ENCODE peak calls at places on chromosomes 16 and 17, in five cellular contexts. V is heart right ventricle, C is HFF-Myc, A is AG04450, E is fibroblast of pulmonary artery. Q is an unnamed sample.

GRCh38 chr17:80307994-80308671 is 47.5 kb downstream of the RNF213 start:
- DNase-seq in E (no peak), C (no peak), V (no peak), A (no peak), Q (no peak)

GRCh38 chr16:79316004-79316458 is 284.5 kb downstream of the MAF start:
- DNase-seq in A (no peak), V (no peak), E (no peak), C (no peak), Q (no peak)

GRCh38 chr17:12637015-12637414 is 28.7 kb upstream of the MYOCD start:
- DNase-seq in E (peak; percentile 89), A (peak; percentile 92), V (no peak), C (peak; percentile 75), Q (peak; percentile 10)

GRCh38 chr17:72447251-72447640 is 326.4 kb downstream of the SOX9 start:
- DNase-seq in E (no peak), A (no peak), V (no peak), C (no peak), Q (no peak)

GRCh38 chr16:25192096-25192495 is 24.7 kb upstream of the AQP8 start:
- DNase-seq in E (no peak), C (peak; percentile 86), A (no peak), V (no peak), Q (no peak)

GRCh38 chr16:68348645-68349445 is 38.0 kb downstream of the PRMT7 start:
- DNase-seq in A (no peak), C (no peak), E (no peak), V (no peak), Q (no peak)

GRCh38 chr16:25135239-25135878 is 23.8 kb downstream of the LCMT1 start:
- DNase-seq in C (peak; percentile 32), E (peak; percentile 40), A (peak; percentile 63), V (no peak), Q (no peak)

GRCh38 chr17:27343294-27343693 is 49.4 kb downstream of the WSB1 start:
- DNase-seq in V (no peak), C (no peak), A (no peak), E (no peak), Q (no peak)

GRCh38 chr17:82613283-82614094 is 34.8 kb downstream of the WDR45B start:
- DNase-seq in E (no peak), V (peak; percentile 47), A (no peak), C (no peak), Q (no peak)

GRCh38 chr17:35448214-35448898 is at the start of gene SLFN13:
- DNase-seq in V (peak; percentile 81), A (no peak), C (peak; percentile 40), E (peak; percentile 64), Q (no peak)

GRCh38 chr16:79169239-79169638 is 431.3 kb downstream of the MAF start:
- DNase-seq in V (no peak), A (no peak), E (no peak), C (no peak), Q (no peak)

GRCh38 chr16:70467608-70468007 is 13.2 kb downstream of the FCSK start:
- DNase-seq in V (no peak), C (no peak), E (no peak), A (no peak), Q (no peak)

GRCh38 chr17:19646788-19647696 is 1.5 kb upstream of the ALDH3A2 start:
- DNase-seq in C (no peak), A (no peak), E (peak; percentile 24), V (no peak), Q (no peak)

GRCh38 chr17:72657467-72658317 is 434.8 kb downstream of the SLC39A11 start:
- DNase-seq in V (no peak), C (no peak), E (no peak), A (no peak), Q (no peak)

GRCh38 chr17:30701498-30701989 is 122.9 kb downstream of the CRLF3 start:
- DNase-seq in A (no peak), V (no peak), E (no peak), C (no peak), Q (no peak)

GRCh38 chr16:28537076-28537475 is 1.7 kb downstream of the NUPR1 start:
- DNase-seq in V (no peak), A (no peak), C (no peak), E (no peak), Q (no peak)

GRCh38 chr16:86378831-86379504 is 131.4 kb upstream of the FOXF1 start:
- DNase-seq in C (no peak), A (no peak), E (no peak), V (no peak), Q (no peak)

GRCh38 chr17:4340914-4341615 is 25.4 kb downstream of the UBE2G1 start:
- DNase-seq in E (no peak), C (no peak), A (no peak), V (no peak), Q (no peak)

GRCh38 chr16:19748389-19749110 is 30.5 kb downstream of the IQCK start:
- DNase-seq in V (no peak), C (no peak), A (no peak), E (peak; percentile 33), Q (no peak)

DNA sequence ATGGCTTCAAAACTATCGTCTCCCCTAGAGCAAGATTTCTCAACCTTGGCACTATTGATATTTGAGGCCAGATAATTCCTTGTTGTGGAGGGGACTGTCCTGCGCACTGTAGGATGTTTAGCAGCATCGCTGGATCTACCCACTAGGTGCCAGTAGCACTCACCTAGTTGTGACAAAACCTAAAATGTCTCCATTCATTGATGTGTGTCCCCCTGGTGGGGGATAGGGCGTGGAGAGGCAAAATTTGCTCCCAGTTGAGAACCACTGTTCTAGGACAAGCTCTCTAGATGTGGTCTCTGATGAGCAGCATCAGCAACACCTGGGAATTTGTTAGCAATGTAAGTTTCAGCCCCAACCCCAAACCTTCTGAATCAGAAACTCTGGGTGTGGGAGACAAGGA is 259.0 kb downstream of the XYLT1 start:
- DNase-seq in C (no peak), A (no peak), E (no peak), V (no peak), Q (no peak)
- TF ChIP-seq CTCF in C (peak; percentile 50), A (peak; percentile 32), E (no peak), V (peak; percentile 19), Q (no peak)

DNA sequence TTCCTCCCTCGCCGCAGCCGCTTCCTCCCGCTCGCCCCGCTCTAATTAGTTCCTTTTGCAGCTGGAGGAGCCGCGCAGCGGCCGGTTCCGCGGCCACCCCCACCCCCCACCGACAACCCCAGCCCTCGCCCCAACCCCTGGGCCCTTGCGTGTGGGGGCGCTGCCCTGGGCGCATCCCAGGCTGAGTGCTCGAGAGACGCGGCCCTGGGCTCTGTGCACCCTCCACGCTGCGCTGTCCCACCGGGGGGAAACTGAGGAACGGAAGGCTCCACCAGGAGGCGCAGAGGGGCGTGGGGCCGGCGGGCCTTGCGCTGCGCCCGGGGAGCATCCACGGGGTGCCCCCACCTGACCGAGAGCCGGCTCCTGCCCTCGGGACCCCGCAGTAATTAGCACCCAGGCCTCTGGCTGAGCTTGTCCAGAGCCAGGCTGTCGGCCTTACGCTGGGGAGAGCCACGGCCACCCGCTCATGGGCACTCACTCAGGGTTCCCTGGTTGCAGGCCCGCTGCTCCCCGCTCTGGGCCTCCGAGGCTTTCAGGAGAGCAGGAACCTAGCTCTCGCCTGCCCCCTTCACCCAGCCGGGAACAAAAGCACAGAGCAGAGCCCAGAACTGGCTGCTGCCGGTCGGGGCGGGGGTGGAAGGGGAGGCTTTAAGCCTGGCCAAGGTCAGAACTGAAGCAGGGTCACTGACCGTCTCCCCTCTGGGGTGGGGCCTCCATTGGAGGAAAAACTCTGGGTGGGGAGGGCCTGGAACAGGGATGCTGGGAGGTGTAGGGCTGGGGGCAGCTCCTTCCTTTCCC is 12.1 kb downstream of the GLIS2 start:
- DNase-seq in A (no peak), V (peak; percentile 82), E (peak; percentile 82), C (no peak), Q (no peak)
- H3K4me3 ChIP-seq in A (peak overlapping the region; percentile 44), V (peak overlapping the region; percentile 60), E (peak overlapping the region; percentile 45), C (peak overlapping the region; percentile 36), Q (peak overlapping the region; percentile 58)

DNA sequence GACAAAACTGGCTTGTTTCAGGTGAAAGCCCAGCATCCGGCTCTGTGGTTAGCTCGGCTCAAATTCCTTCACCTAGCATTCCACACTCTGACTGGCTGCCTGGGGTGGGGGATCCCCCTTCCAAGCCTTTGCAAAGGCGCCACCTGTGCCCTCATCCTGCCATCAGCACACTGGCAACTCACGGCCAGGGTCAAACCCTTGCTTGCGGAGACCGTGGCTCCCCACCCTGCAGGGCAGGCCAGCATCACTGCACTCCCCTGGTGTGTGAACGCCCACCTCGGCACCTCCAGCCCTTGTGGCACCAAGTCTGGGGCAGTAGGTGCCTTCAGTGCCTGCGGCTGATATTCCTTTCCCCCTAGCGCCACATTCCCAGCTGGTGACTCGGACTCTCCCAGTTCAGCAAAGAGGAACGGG is 1.3 kb downstream of the FLII start:
- DNase-seq in A (no peak), V (no peak), C (no peak), E (no peak), Q (no peak)
- TF ChIP-seq CTCF in A (no peak), V (no peak), C (no peak), E (no peak), Q (no peak)

GRCh38 chr16:1324286-1324826 is 9.1 kb upstream of the BAIAP3 start:
- DNase-seq in V (no peak), A (no peak), C (no peak), E (no peak), Q (no peak)

GRCh38 chr16:1325673-1326371 is 7.6 kb upstream of the BAIAP3 start:
- DNase-seq in A (no peak), V (no peak), E (no peak), C (no peak), Q (no peak)

GRCh38 chr16:1323296-1324239 is 9.9 kb upstream of the BAIAP3 start:
- DNase-seq in A (no peak), E (no peak), C (no peak), V (no peak), Q (no peak)

GRCh38 chr16:1326380-1326779 is 7.1 kb upstream of the BAIAP3 start:
- DNase-seq in C (no peak), V (no peak), A (no peak), E (no peak), Q (no peak)

DNA sequence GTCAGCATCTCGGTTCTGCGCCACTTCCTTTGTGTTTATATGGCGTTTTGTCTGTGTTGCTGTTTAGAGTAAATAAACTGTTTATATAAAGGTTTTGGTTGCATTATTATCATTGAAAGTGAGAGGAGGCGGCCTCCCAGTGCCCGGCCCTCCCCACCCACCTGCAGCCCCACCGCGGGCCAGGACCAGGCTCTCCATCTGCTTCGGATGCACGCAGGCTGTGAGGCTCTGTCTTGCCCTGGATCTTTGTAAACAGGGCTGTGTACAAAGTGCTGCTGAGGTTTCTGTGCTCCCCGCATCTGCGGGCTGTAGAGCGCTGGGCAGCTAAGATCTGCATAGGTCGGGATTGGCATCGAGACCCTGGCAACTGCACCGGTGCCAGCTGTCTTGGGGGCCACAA is 8.2 kb upstream of the BAIAP3 start:
- DNase-seq in E (no peak), V (no peak), C (no peak), A (no peak), Q (no peak)
- H3K4me3 ChIP-seq in E (no peak overlapping the region), V (no peak overlapping the region), C (no peak overlapping the region), A (no peak overlapping the region), Q (no peak overlapping the region)

DNA sequence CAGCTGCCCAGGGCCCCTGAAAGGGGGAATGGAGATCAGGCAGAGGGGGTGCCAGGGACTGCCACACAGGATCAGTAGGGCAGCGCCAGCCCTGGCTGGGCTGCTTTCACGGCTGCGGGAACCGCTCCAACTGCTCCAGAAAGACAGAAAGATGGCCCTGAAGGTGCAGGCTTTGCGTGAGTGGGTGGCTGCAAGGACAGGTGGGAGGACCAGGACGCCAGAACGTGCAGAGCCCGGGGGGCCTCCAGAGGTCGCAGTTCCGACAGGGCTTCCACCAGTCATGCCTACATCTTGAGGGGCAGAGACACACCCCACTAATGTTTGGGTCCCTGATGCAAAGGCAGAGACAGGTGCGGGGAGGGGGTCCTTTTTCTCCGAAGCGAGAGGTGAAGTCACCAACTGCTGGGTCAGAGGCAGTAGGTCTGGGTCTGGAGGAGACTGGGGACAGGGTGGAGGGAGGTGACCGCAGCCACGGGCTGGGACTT is 790 bp upstream of the ATP6V0C start:
- DNase-seq in E (no peak), A (no peak), V (no peak), C (no peak), Q (no peak)
- TF ChIP-seq CTCF in E (no peak), A (peak; percentile 3), V (no peak), C (no peak), Q (no peak)

Q was measured in epithelial cell of proximal tubule.